ENCODE peak calls at places on chromosomes 16 and 17, in four cellular contexts. X is H1, G is IMR-90, N is mesendoderm. E is an unnamed sample.

GRCh38 chr16:85958731-85959130 is 59.8 kb downstream of the IRF8 start:
- DNase-seq in G (no peak), N (no peak), X (no peak), E (no peak)

GRCh38 chr17:17823433-17824118 is 13.2 kb downstream of the SREBF1 start:
- DNase-seq in N (peak; percentile 97), X (no peak), G (peak; percentile 61), E (peak; percentile 97)

GRCh38 chr16:75062135-75062943 is 54.2 kb downstream of the LDHD start:
- DNase-seq in G (peak; percentile 69), N (no peak), X (no peak), E (no peak)

GRCh38 chr16:61362583-61362982 is 673.7 kb downstream of the CDH8 start:
- DNase-seq in G (no peak), X (no peak), N (no peak), E (no peak)

GRCh38 chr17:15123593-15124590 is 141.2 kb downstream of the PMP22 start:
- DNase-seq in N (peak; percentile 87), G (peak; percentile 76), X (no peak), E (no peak)

GRCh38 chr17:43020030-43020621 is 2.1 kb downstream of the VAT1 start:
- DNase-seq in N (peak; percentile 81), G (no peak), X (no peak), E (peak; percentile 41)

GRCh38 chr17:74190154-74190553 is 13.3 kb upstream of the RPL38 start:
- DNase-seq in X (no peak), N (peak; percentile 78), G (peak; percentile 61), E (no peak)

GRCh38 chr17:68491864-68492263 is 20.4 kb upstream of the PRKAR1A start:
- DNase-seq in X (no peak), N (no peak), G (no peak), E (no peak)

GRCh38 chr17:21705021-21705601 is 12.8 kb downstream of the KCNJ18 start:
- DNase-seq in X (no peak), N (no peak), G (no peak), E (no peak)

GRCh38 chr17:64180089-64180488 is 50.1 kb upstream of the ERN1 start:
- DNase-seq in N (no peak), G (peak; percentile 58), X (no peak), E (no peak)

GRCh38 chr16:74463888-74464287 is 42.6 kb upstream of the CLEC18B start:
- DNase-seq in X (no peak), N (no peak), G (no peak), E (no peak)

GRCh38 chr17:58153046-58153445 is 4.9 kb downstream of the OR4D1 start:
- DNase-seq in X (no peak), N (no peak), G (no peak), E (no peak)

GRCh38 chr17:58381124-58381838 is 29.3 kb upstream of the SUPT4H1 start:
- DNase-seq in X (no peak), G (no peak), N (no peak), E (no peak)

GRCh38 chr17:51029568-51030463 is 90.9 kb downstream of the SPAG9 start:
- DNase-seq in X (no peak), N (no peak), G (peak; percentile 54), E (no peak)

GRCh38 chr17:4043862-4044261 is 79.6 kb upstream of the ATP2A3 start:
- DNase-seq in X (no peak), N (no peak), G (no peak), E (no peak)

GRCh38 chr17:79042421-79043190 is 18.6 kb downstream of the C1QTNF1 start:
- DNase-seq in N (peak; percentile 72), G (peak; percentile 59), X (no peak), E (peak; percentile 81)

GRCh38 chr17:18004345-18004744 is 31.7 kb downstream of the DRC3 start:
- DNase-seq in X (no peak), G (peak; percentile 52), N (no peak), E (no peak)

GRCh38 chr16:20904507-20905079 is 4.0 kb downstream of the LYRM1 start:
- DNase-seq in X (no peak), G (peak; percentile 60), N (no peak), E (no peak)

GRCh38 chr17:31446195-31446967 is 54.9 kb downstream of the RAB11FIP4 start:
- DNase-seq in G (no peak), X (no peak), N (no peak), E (no peak)

GRCh38 chr16:14202697-14203096 is 131.6 kb downstream of the MRTFB start:
- DNase-seq in G (no peak), X (no peak), N (peak; percentile 31), E (no peak)

GRCh38 chr16:73171380-73171779 is 123.5 kb upstream of the ZFHX3 start:
- DNase-seq in X (no peak), N (peak; percentile 76), G (no peak), E (peak; percentile 36)

GRCh38 chr16:69513180-69513966 is 52.4 kb upstream of the NFAT5 start:
- DNase-seq in G (peak; percentile 65), N (peak; percentile 47), X (no peak), E (no peak)

GRCh38 chr17:7191069-7191468 is 11.9 kb upstream of the ASGR1 start:
- DNase-seq in X (no peak), G (no peak), N (no peak), E (no peak)
- H3K4me2 ChIP-seq in X (no peak overlapping the region), G (no peak overlapping the region), N (no peak overlapping the region), E (no peak overlapping the region)

DNA sequence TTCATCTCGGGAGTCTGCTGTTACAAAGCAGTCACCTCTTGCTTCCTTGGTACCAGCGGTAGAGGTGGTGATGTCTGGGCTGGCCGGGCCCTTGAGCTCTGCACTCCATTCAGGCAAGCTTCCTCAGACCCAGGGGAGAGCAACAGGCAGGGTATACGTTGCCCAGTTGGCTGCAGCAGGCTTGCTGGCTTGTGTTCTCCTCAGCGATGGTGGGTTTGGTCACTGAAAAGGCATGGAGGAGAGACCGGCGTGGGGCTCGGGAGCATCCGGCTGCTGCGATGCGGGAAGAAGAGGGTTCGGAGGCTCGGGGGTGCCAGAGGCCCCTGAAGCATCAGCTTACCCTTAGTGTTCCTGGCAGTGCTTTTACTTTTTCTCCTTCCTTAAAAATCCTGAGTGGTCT is 25.8 kb downstream of the SAP30BP start:
- DNase-seq in X (no peak), N (no peak), G (no peak), E (no peak)
- H4K5ac ChIP-seq in X (no peak overlapping the region), N (no peak overlapping the region), G (no peak overlapping the region), E (no peak overlapping the region)

GRCh38 chr16:2785101-2785991 is 2.0 kb downstream of the PRSS33 start:
- DNase-seq in X (no peak), G (no peak), N (no peak), E (peak; percentile 45)
- H3K9ac ChIP-seq in X (no peak overlapping the region), G (no peak overlapping the region), N (no peak overlapping the region), E (no peak overlapping the region)

GRCh38 chr16:81716478-81717210 is 62.4 kb upstream of the PLCG2 start:
- DNase-seq in X (no peak), N (no peak), G (no peak), E (no peak)
- H3K4me2 ChIP-seq in X (peak overlapping the region; percentile 23), N (no peak overlapping the region), G (no peak overlapping the region), E (no peak overlapping the region)

E was measured in H9.